ENCODE peak calls at places on chromosomes 7 and 10, in six cellular contexts. One of them, this sample, is unnamed.

GRCh38 chr7:150398965-150399320 is 19.8 kb downstream of the ZNF775 start:
- DNase-seq in T-helper 9 cell: no peak
- DNase-seq in MM.1S: no peak
- DNase-seq in upper lobe of right lung: no peak
- DNase-seq in NCI-H1105: no peak
- DNase-seq in GM10248: no peak
- DNase-seq in this sample: no peak

GRCh38 chr7:77979219-77979618 is 180.6 kb downstream of the PHTF2 start:
- DNase-seq in GM10248: no peak
- DNase-seq in MM.1S: no peak
- DNase-seq in upper lobe of right lung: no peak
- DNase-seq in T-helper 9 cell: no peak
- DNase-seq in NCI-H1105: no peak
- DNase-seq in this sample: no peak

GRCh38 chr10:93079663-93080349 is 6.1 kb downstream of the CYP26A1 start:
- DNase-seq in GM10248: no peak
- DNase-seq in MM.1S: no peak
- DNase-seq in NCI-H1105: no peak
- DNase-seq in T-helper 9 cell: no peak
- DNase-seq in upper lobe of right lung: no peak
- DNase-seq in this sample: no peak

GRCh38 chr10:114384601-114385000 is 19.7 kb downstream of the AFAP1L2 start:
- DNase-seq in GM10248: no peak
- DNase-seq in T-helper 9 cell: no peak
- DNase-seq in upper lobe of right lung: no peak
- DNase-seq in NCI-H1105: no peak
- DNase-seq in MM.1S: no peak
- DNase-seq in this sample: no peak

GRCh38 chr7:112074464-112074863 is 131.7 kb downstream of the DOCK4 start:
- DNase-seq in NCI-H1105: no peak
- DNase-seq in GM10248: no peak
- DNase-seq in T-helper 9 cell: no peak
- DNase-seq in MM.1S: no peak
- DNase-seq in upper lobe of right lung: no peak
- DNase-seq in this sample: no peak

GRCh38 chr10:118027397-118027796 is 19.3 kb downstream of the RAB11FIP2 start:
- DNase-seq in MM.1S: no peak
- DNase-seq in NCI-H1105: no peak
- DNase-seq in upper lobe of right lung: no peak
- DNase-seq in T-helper 9 cell: no peak
- DNase-seq in GM10248: no peak
- DNase-seq in this sample: no peak

GRCh38 chr7:48244902-48245301 is 73.6 kb downstream of the ABCA13 start:
- DNase-seq in NCI-H1105: no peak
- DNase-seq in MM.1S: no peak
- DNase-seq in T-helper 9 cell: no peak
- DNase-seq in upper lobe of right lung: no peak
- DNase-seq in GM10248: no peak
- DNase-seq in this sample: no peak

GRCh38 chr10:71333154-71333887 is 14.3 kb downstream of the SLC29A3 start:
- DNase-seq in NCI-H1105: peak; percentile 50
- DNase-seq in T-helper 9 cell: no peak
- DNase-seq in upper lobe of right lung: peak; percentile 76
- DNase-seq in MM.1S: no peak
- DNase-seq in GM10248: peak; percentile 42
- DNase-seq in this sample: no peak

GRCh38 chr7:41183741-41184140 is 519.1 kb downstream of the INHBA start:
- DNase-seq in MM.1S: no peak
- DNase-seq in upper lobe of right lung: no peak
- DNase-seq in GM10248: no peak
- DNase-seq in NCI-H1105: no peak
- DNase-seq in T-helper 9 cell: no peak
- DNase-seq in this sample: no peak

GRCh38 chr7:108234981-108235450 is 104.9 kb upstream of the LAMB4 start:
- DNase-seq in upper lobe of right lung: no peak
- DNase-seq in GM10248: no peak
- DNase-seq in NCI-H1105: no peak
- DNase-seq in MM.1S: peak; percentile 9
- DNase-seq in T-helper 9 cell: no peak
- DNase-seq in this sample: no peak

GRCh38 chr7:15561840-15562239 is at the start of gene AGMO:
- DNase-seq in MM.1S: no peak
- DNase-seq in GM10248: no peak
- DNase-seq in NCI-H1105: no peak
- DNase-seq in upper lobe of right lung: no peak
- DNase-seq in T-helper 9 cell: no peak
- DNase-seq in this sample: no peak

GRCh38 chr7:47947355-47947749 is 914 bp downstream of the PKD1L1 start:
- DNase-seq in T-helper 9 cell: no peak
- DNase-seq in upper lobe of right lung: no peak
- DNase-seq in GM10248: no peak
- DNase-seq in MM.1S: no peak
- DNase-seq in NCI-H1105: no peak
- DNase-seq in this sample: no peak

GRCh38 chr7:134554417-134554966 is 5.6 kb downstream of the AKR1B15 start:
- DNase-seq in upper lobe of right lung: no peak
- DNase-seq in MM.1S: peak; percentile 33
- DNase-seq in GM10248: no peak
- DNase-seq in T-helper 9 cell: no peak
- DNase-seq in NCI-H1105: no peak
- DNase-seq in this sample: no peak

GRCh38 chr10:60170250-60170649 is 219.4 kb downstream of the ANK3 start:
- DNase-seq in MM.1S: no peak
- DNase-seq in GM10248: no peak
- DNase-seq in T-helper 9 cell: no peak
- DNase-seq in upper lobe of right lung: no peak
- DNase-seq in NCI-H1105: no peak
- DNase-seq in this sample: no peak

GRCh38 chr7:20350518-20350951 is 19.8 kb downstream of the ITGB8 start:
- DNase-seq in GM10248: no peak
- DNase-seq in T-helper 9 cell: no peak
- DNase-seq in NCI-H1105: no peak
- DNase-seq in MM.1S: no peak
- DNase-seq in upper lobe of right lung: no peak
- DNase-seq in this sample: no peak

GRCh38 chr7:64628721-64629120 is 37.2 kb upstream of the ZNF107 start:
- DNase-seq in upper lobe of right lung: no peak
- DNase-seq in NCI-H1105: no peak
- DNase-seq in T-helper 9 cell: no peak
- DNase-seq in MM.1S: no peak
- DNase-seq in GM10248: no peak
- DNase-seq in this sample: no peak

GRCh38 chr7:55569797-55570196 is 2.5 kb downstream of the VOPP1 start:
- DNase-seq in GM10248: no peak
- DNase-seq in MM.1S: peak; percentile 83
- DNase-seq in NCI-H1105: no peak
- DNase-seq in T-helper 9 cell: no peak
- DNase-seq in upper lobe of right lung: no peak
- DNase-seq in this sample: no peak

GRCh38 chr10:83701799-83702198 is 437.5 kb upstream of the GHITM start:
- DNase-seq in NCI-H1105: no peak
- DNase-seq in upper lobe of right lung: no peak
- DNase-seq in GM10248: no peak
- DNase-seq in MM.1S: no peak
- DNase-seq in T-helper 9 cell: no peak
- DNase-seq in this sample: no peak

This sample was measured in amniotic stem cell.